ENCODE peak calls at places on chromosomes 5 and 9, in nine cellular contexts. One of them, this sample, is unnamed.

GRCh38 chr9:137947012-137947411 is 69.4 kb downstream of the CACNA1B start:
- DNase-seq in HCT116: no peak
- DNase-seq in DND-41: no peak
- DNase-seq in hepatocyte: no peak
- DNase-seq in PC-3: no peak
- DNase-seq in H1: no peak
- DNase-seq in HepG2: no peak
- DNase-seq in GM23338: no peak
- DNase-seq in fibroblast of lung: no peak
- DNase-seq in this sample: no peak

GRCh38 chr5:96733771-96734498 is 71.8 kb downstream of the CAST start:
- DNase-seq in HCT116: peak
- DNase-seq in DND-41: no peak
- DNase-seq in hepatocyte: peak
- DNase-seq in PC-3: peak
- DNase-seq in H1: no peak
- DNase-seq in HepG2: no peak
- DNase-seq in GM23338: peak
- DNase-seq in fibroblast of lung: peak
- DNase-seq in this sample: no peak

GRCh38 chr9:89850633-89851325 is 246.0 kb downstream of the GADD45G start:
- DNase-seq in HCT116: no peak
- DNase-seq in DND-41: no peak
- DNase-seq in hepatocyte: peak
- DNase-seq in PC-3: peak
- DNase-seq in H1: no peak
- DNase-seq in HepG2: no peak
- DNase-seq in GM23338: no peak
- DNase-seq in fibroblast of lung: peak
- DNase-seq in this sample: no peak

GRCh38 chr9:36018129-36018528 is 18.6 kb upstream of the RECK start:
- DNase-seq in HCT116: no peak
- DNase-seq in DND-41: no peak
- DNase-seq in hepatocyte: no peak
- DNase-seq in PC-3: no peak
- DNase-seq in H1: no peak
- DNase-seq in HepG2: no peak
- DNase-seq in GM23338: no peak
- DNase-seq in fibroblast of lung: no peak
- DNase-seq in this sample: no peak

GRCh38 chr9:80784647-80785046 is 904.7 kb downstream of the TLE1 start:
- DNase-seq in HCT116: no peak
- DNase-seq in DND-41: no peak
- DNase-seq in hepatocyte: no peak
- DNase-seq in PC-3: no peak
- DNase-seq in H1: no peak
- DNase-seq in HepG2: no peak
- DNase-seq in GM23338: no peak
- DNase-seq in fibroblast of lung: no peak
- DNase-seq in this sample: no peak

GRCh38 chr5:45532826-45533624 is 163.2 kb downstream of the HCN1 start:
- DNase-seq in HCT116: no peak
- DNase-seq in DND-41: no peak
- DNase-seq in hepatocyte: no peak
- DNase-seq in PC-3: no peak
- DNase-seq in H1: no peak
- DNase-seq in HepG2: no peak
- DNase-seq in GM23338: peak
- DNase-seq in fibroblast of lung: no peak
- DNase-seq in this sample: no peak

GRCh38 chr9:84239341-84239740 is 101.2 kb downstream of the SLC28A3 start:
- DNase-seq in HCT116: no peak
- DNase-seq in DND-41: no peak
- DNase-seq in hepatocyte: no peak
- DNase-seq in PC-3: no peak
- DNase-seq in H1: no peak
- DNase-seq in HepG2: no peak
- DNase-seq in GM23338: no peak
- DNase-seq in fibroblast of lung: peak
- DNase-seq in this sample: no peak

GRCh38 chr9:96758845-96759673 is 18.8 kb downstream of the ZNF510 start:
- DNase-seq in HCT116: no peak
- DNase-seq in DND-41: no peak
- DNase-seq in hepatocyte: no peak
- DNase-seq in PC-3: no peak
- DNase-seq in H1: no peak
- DNase-seq in HepG2: no peak
- DNase-seq in GM23338: peak
- DNase-seq in fibroblast of lung: peak
- DNase-seq in this sample: no peak

GRCh38 chr9:131608469-131609115 is 63.3 kb downstream of the PRRT1B start:
- DNase-seq in HCT116: peak
- DNase-seq in DND-41: no peak
- DNase-seq in hepatocyte: peak
- DNase-seq in PC-3: peak
- DNase-seq in H1: peak
- DNase-seq in HepG2: peak
- DNase-seq in GM23338: peak
- DNase-seq in fibroblast of lung: peak
- DNase-seq in this sample: no peak

GRCh38 chr5:108503986-108504385 is 122.1 kb upstream of the FBXL17 start:
- DNase-seq in HCT116: no peak
- DNase-seq in DND-41: no peak
- DNase-seq in hepatocyte: no peak
- DNase-seq in PC-3: no peak
- DNase-seq in H1: no peak
- DNase-seq in HepG2: no peak
- DNase-seq in GM23338: no peak
- DNase-seq in fibroblast of lung: peak
- DNase-seq in this sample: no peak

GRCh38 chr5:73985145-73985544 is 359.1 kb downstream of the ARHGEF28 start:
- DNase-seq in HCT116: peak
- DNase-seq in DND-41: no peak
- DNase-seq in hepatocyte: peak
- DNase-seq in PC-3: peak
- DNase-seq in H1: no peak
- DNase-seq in HepG2: peak
- DNase-seq in GM23338: peak
- DNase-seq in fibroblast of lung: peak
- DNase-seq in this sample: no peak

GRCh38 chr9:124022201-124023121 is 10.9 kb downstream of the LHX2 start:
- DNase-seq in HCT116: no peak
- DNase-seq in DND-41: no peak
- DNase-seq in hepatocyte: no peak
- DNase-seq in PC-3: no peak
- DNase-seq in H1: peak
- DNase-seq in HepG2: peak
- DNase-seq in GM23338: peak
- DNase-seq in fibroblast of lung: peak
- DNase-seq in this sample: no peak

GRCh38 chr5:33827335-33827734 is 64.5 kb downstream of the ADAMTS12 start:
- DNase-seq in HCT116: no peak
- DNase-seq in DND-41: no peak
- DNase-seq in hepatocyte: no peak
- DNase-seq in PC-3: no peak
- DNase-seq in H1: no peak
- DNase-seq in HepG2: no peak
- DNase-seq in GM23338: no peak
- DNase-seq in fibroblast of lung: peak
- DNase-seq in this sample: no peak

GRCh38 chr9:12878342-12878978 is 103.6 kb downstream of the LURAP1L start:
- DNase-seq in HCT116: no peak
- DNase-seq in DND-41: no peak
- DNase-seq in hepatocyte: no peak
- DNase-seq in PC-3: peak
- DNase-seq in H1: no peak
- DNase-seq in HepG2: peak
- DNase-seq in GM23338: no peak
- DNase-seq in fibroblast of lung: peak
- DNase-seq in this sample: no peak

GRCh38 chr5:175382171-175382570 is 61.8 kb downstream of the DRD1 start:
- DNase-seq in HCT116: no peak
- DNase-seq in DND-41: no peak
- DNase-seq in hepatocyte: no peak
- DNase-seq in PC-3: peak
- DNase-seq in H1: no peak
- DNase-seq in HepG2: no peak
- DNase-seq in GM23338: no peak
- DNase-seq in fibroblast of lung: no peak
- DNase-seq in this sample: no peak

GRCh38 chr5:145130996-145131395 is 704.1 kb downstream of the PRELID2 start:
- DNase-seq in HCT116: no peak
- DNase-seq in DND-41: no peak
- DNase-seq in hepatocyte: no peak
- DNase-seq in PC-3: no peak
- DNase-seq in H1: no peak
- DNase-seq in HepG2: no peak
- DNase-seq in GM23338: peak
- DNase-seq in fibroblast of lung: no peak
- DNase-seq in this sample: no peak

DNA sequence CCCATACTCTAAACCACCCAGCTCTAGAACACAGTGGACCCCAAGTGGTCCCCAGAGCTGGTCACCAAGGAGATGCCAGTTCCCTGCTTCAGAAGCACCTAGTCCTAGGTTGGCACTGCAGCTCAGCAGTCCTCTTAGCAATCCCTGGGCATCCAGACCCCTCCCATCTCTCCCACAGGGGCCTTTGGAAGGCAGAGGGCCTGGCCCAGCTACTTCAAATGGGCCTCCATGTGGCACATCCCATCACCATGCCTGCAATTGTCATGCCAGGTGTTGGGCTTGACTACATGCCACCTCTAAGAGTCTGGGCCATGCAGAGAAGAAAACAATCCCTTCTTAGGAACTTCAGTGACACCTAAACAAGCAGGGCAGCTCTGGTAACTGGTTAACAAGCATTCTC is 14.1 kb downstream of the MACROH2A1 start:
- DNase-seq in HCT116: no peak
- DNase-seq in DND-41: no peak
- DNase-seq in hepatocyte: no peak
- DNase-seq in PC-3: no peak
- DNase-seq in H1: no peak
- DNase-seq in HepG2: no peak
- DNase-seq in GM23338: no peak
- DNase-seq in fibroblast of lung: no peak
- DNase-seq in this sample: no peak
- TF ChIP-seq CTCF in HCT116: no peak
- TF ChIP-seq CTCF in DND-41: no peak
- TF ChIP-seq CTCF in hepatocyte: no peak
- TF ChIP-seq CTCF in PC-3: no peak
- TF ChIP-seq CTCF in H1: no peak
- TF ChIP-seq CTCF in HepG2: no peak
- TF ChIP-seq CTCF in GM23338: no peak
- TF ChIP-seq CTCF in fibroblast of lung: no peak
- TF ChIP-seq CTCF in this sample: no peak

GRCh38 chr9:129639034-129639630 is 2.8 kb downstream of the ASB6 start:
- DNase-seq in HCT116: no peak
- DNase-seq in DND-41: no peak
- DNase-seq in hepatocyte: no peak
- DNase-seq in PC-3: no peak
- DNase-seq in H1: no peak
- DNase-seq in HepG2: no peak
- DNase-seq in GM23338: no peak
- DNase-seq in fibroblast of lung: no peak
- DNase-seq in this sample: no peak

GRCh38 chr9:129640086-129640870 is 1.7 kb downstream of the ASB6 start:
- DNase-seq in HCT116: no peak
- DNase-seq in DND-41: no peak
- DNase-seq in hepatocyte: no peak
- DNase-seq in PC-3: no peak
- DNase-seq in H1: no peak
- DNase-seq in HepG2: no peak
- DNase-seq in GM23338: no peak
- DNase-seq in fibroblast of lung: peak
- DNase-seq in this sample: no peak

GRCh38 chr9:129637673-129638439 is 4.1 kb downstream of the ASB6 start:
- DNase-seq in HCT116: no peak
- DNase-seq in DND-41: no peak
- DNase-seq in hepatocyte: no peak
- DNase-seq in PC-3: no peak
- DNase-seq in H1: no peak
- DNase-seq in HepG2: no peak
- DNase-seq in GM23338: no peak
- DNase-seq in fibroblast of lung: no peak
- DNase-seq in this sample: no peak

GRCh38 chr9:129640871-129641750 is 840 bp downstream of the ASB6 start:
- DNase-seq in HCT116: no peak
- DNase-seq in DND-41: no peak
- DNase-seq in hepatocyte: no peak
- DNase-seq in PC-3: no peak
- DNase-seq in H1: no peak
- DNase-seq in HepG2: no peak
- DNase-seq in GM23338: no peak
- DNase-seq in fibroblast of lung: no peak
- DNase-seq in this sample: no peak

DNA sequence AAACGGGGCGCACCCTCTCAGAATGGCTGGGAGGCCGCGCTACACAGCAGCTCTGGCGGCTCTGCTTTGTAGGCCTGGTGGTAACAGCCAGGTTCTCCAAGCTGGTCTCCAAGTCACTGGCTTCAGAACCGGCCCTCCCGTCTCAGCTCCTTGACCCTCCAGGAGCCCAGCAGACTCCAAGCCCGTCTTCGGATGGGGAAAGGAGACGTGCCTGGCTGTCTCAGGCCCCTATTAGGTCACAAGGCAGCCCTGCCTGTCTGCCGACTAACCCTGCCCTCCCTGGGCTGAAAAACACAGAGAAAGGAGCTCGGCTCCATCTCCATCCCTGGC is 2.2 kb downstream of the ASB6 start:
- DNase-seq in HCT116: no peak
- DNase-seq in DND-41: no peak
- DNase-seq in hepatocyte: no peak
- DNase-seq in PC-3: no peak
- DNase-seq in H1: no peak
- DNase-seq in HepG2: no peak
- DNase-seq in GM23338: no peak
- DNase-seq in fibroblast of lung: no peak
- DNase-seq in this sample: no peak
- H3K4me2 ChIP-seq in HCT116: no peak
- H3K4me2 ChIP-seq in DND-41: peak
- H3K4me2 ChIP-seq in hepatocyte: peak
- H3K4me2 ChIP-seq in PC-3: no peak
- H3K4me2 ChIP-seq in H1: no peak
- H3K4me2 ChIP-seq in HepG2: no peak
- H3K4me2 ChIP-seq in GM23338: no peak
- H3K4me2 ChIP-seq in fibroblast of lung: no peak
- H3K4me2 ChIP-seq in this sample: no peak

GRCh38 chr5:115875447-115875846 is 33.7 kb downstream of the AP3S1 start:
- DNase-seq in HCT116: no peak
- DNase-seq in DND-41: no peak
- DNase-seq in hepatocyte: no peak
- DNase-seq in PC-3: peak
- DNase-seq in H1: no peak
- DNase-seq in HepG2: no peak
- DNase-seq in GM23338: peak
- DNase-seq in fibroblast of lung: no peak
- DNase-seq in this sample: no peak
- TF ChIP-seq CTCF in HCT116: peak
- TF ChIP-seq CTCF in DND-41: no peak
- TF ChIP-seq CTCF in hepatocyte: no peak
- TF ChIP-seq CTCF in PC-3: peak
- TF ChIP-seq CTCF in H1: no peak
- TF ChIP-seq CTCF in HepG2: no peak
- TF ChIP-seq CTCF in GM23338: peak
- TF ChIP-seq CTCF in fibroblast of lung: no peak
- TF ChIP-seq CTCF in this sample: no peak

GRCh38 chr9:125131778-125132177 is 11.6 kb downstream of the SCAI start:
- DNase-seq in HCT116: no peak
- DNase-seq in DND-41: no peak
- DNase-seq in hepatocyte: no peak
- DNase-seq in PC-3: no peak
- DNase-seq in H1: no peak
- DNase-seq in HepG2: no peak
- DNase-seq in GM23338: no peak
- DNase-seq in fibroblast of lung: no peak
- DNase-seq in this sample: no peak
- H3K4me2 ChIP-seq in HCT116: no peak
- H3K4me2 ChIP-seq in DND-41: no peak
- H3K4me2 ChIP-seq in hepatocyte: peak
- H3K4me2 ChIP-seq in PC-3: no peak
- H3K4me2 ChIP-seq in H1: no peak
- H3K4me2 ChIP-seq in HepG2: no peak
- H3K4me2 ChIP-seq in GM23338: no peak
- H3K4me2 ChIP-seq in fibroblast of lung: no peak
- H3K4me2 ChIP-seq in this sample: no peak

This sample was measured in MM.1S.